ENCODE peak calls at places on chromosomes 11 and 22, in eight cellular contexts. One of them, this sample, is unnamed. For H3K4me1 and H3K36me3, the result is how much of the 10 kb centered on the place peaks cover.

GRCh38 chr11:12195773-12196172 is 85.4 kb downstream of the MICAL2 start:
- DNase-seq in endodermal cell: no peak
- DNase-seq in body of pancreas: no peak
- DNase-seq in small intestine: peak
- DNase-seq in OCI-LY7: no peak
- DNase-seq in Peyer's patch: no peak
- DNase-seq in PC-3: no peak
- DNase-seq in fibroblast of lung: no peak
- DNase-seq in this sample: peak

GRCh38 chr11:102666331-102666957 is 39.1 kb downstream of the MMP27 start:
- DNase-seq in fibroblast of lung: peak
- DNase-seq in endodermal cell: peak
- DNase-seq in body of pancreas: peak
- DNase-seq in small intestine: peak
- DNase-seq in PC-3: peak
- DNase-seq in OCI-LY7: peak
- DNase-seq in Peyer's patch: no peak
- DNase-seq in this sample: no peak

GRCh38 chr22:31882971-31883370 is 61.4 kb upstream of the YWHAH start:
- DNase-seq in body of pancreas: no peak
- DNase-seq in endodermal cell: no peak
- DNase-seq in PC-3: no peak
- DNase-seq in fibroblast of lung: no peak
- DNase-seq in small intestine: no peak
- DNase-seq in Peyer's patch: no peak
- DNase-seq in OCI-LY7: no peak
- DNase-seq in this sample: no peak

GRCh38 chr11:126546191-126546590 is 190.7 kb downstream of the ST3GAL4 start:
- DNase-seq in PC-3: no peak
- DNase-seq in endodermal cell: peak
- DNase-seq in body of pancreas: no peak
- DNase-seq in Peyer's patch: no peak
- DNase-seq in fibroblast of lung: no peak
- DNase-seq in small intestine: no peak
- DNase-seq in OCI-LY7: no peak
- DNase-seq in this sample: no peak

GRCh38 chr22:44362249-44363040 is 49.7 kb upstream of the SHISAL1 start:
- DNase-seq in fibroblast of lung: peak
- DNase-seq in PC-3: peak
- DNase-seq in OCI-LY7: no peak
- DNase-seq in endodermal cell: peak
- DNase-seq in body of pancreas: no peak
- DNase-seq in Peyer's patch: no peak
- DNase-seq in small intestine: no peak
- DNase-seq in this sample: no peak

GRCh38 chr22:19105867-19106802 is 16.1 kb downstream of the DGCR2 start:
- DNase-seq in endodermal cell: no peak
- DNase-seq in body of pancreas: peak
- DNase-seq in OCI-LY7: peak
- DNase-seq in PC-3: peak
- DNase-seq in fibroblast of lung: no peak
- DNase-seq in Peyer's patch: no peak
- DNase-seq in small intestine: no peak
- DNase-seq in this sample: peak

GRCh38 chr11:31412946-31413345 is 43.3 kb downstream of the DNAJC24 start:
- DNase-seq in fibroblast of lung: peak
- DNase-seq in Peyer's patch: no peak
- DNase-seq in PC-3: peak
- DNase-seq in small intestine: no peak
- DNase-seq in OCI-LY7: no peak
- DNase-seq in body of pancreas: no peak
- DNase-seq in endodermal cell: no peak
- DNase-seq in this sample: no peak

GRCh38 chr11:86692317-86692716 is 19.9 kb upstream of the ME3 start:
- DNase-seq in fibroblast of lung: no peak
- DNase-seq in PC-3: peak
- DNase-seq in small intestine: no peak
- DNase-seq in endodermal cell: no peak
- DNase-seq in OCI-LY7: no peak
- DNase-seq in Peyer's patch: no peak
- DNase-seq in body of pancreas: no peak
- DNase-seq in this sample: no peak

GRCh38 chr11:112852141-112852853 is 108.9 kb upstream of the NCAM1 start:
- DNase-seq in endodermal cell: no peak
- DNase-seq in PC-3: peak
- DNase-seq in Peyer's patch: no peak
- DNase-seq in fibroblast of lung: peak
- DNase-seq in OCI-LY7: no peak
- DNase-seq in body of pancreas: no peak
- DNase-seq in small intestine: no peak
- DNase-seq in this sample: no peak

GRCh38 chr11:112837162-112837826 is 123.9 kb upstream of the NCAM1 start:
- DNase-seq in fibroblast of lung: no peak
- DNase-seq in PC-3: peak
- DNase-seq in body of pancreas: peak
- DNase-seq in Peyer's patch: no peak
- DNase-seq in OCI-LY7: no peak
- DNase-seq in endodermal cell: peak
- DNase-seq in small intestine: no peak
- DNase-seq in this sample: no peak

GRCh38 chr11:63560506-63561179 is 2.5 kb downstream of the PLAAT2 start:
- DNase-seq in OCI-LY7: no peak
- DNase-seq in Peyer's patch: no peak
- DNase-seq in small intestine: peak
- DNase-seq in body of pancreas: no peak
- DNase-seq in fibroblast of lung: no peak
- DNase-seq in endodermal cell: no peak
- DNase-seq in PC-3: peak
- DNase-seq in this sample: peak

GRCh38 chr22:49664371-49664881 is 163.2 kb downstream of the BRD1 start:
- DNase-seq in body of pancreas: no peak
- DNase-seq in PC-3: no peak
- DNase-seq in fibroblast of lung: no peak
- DNase-seq in OCI-LY7: no peak
- DNase-seq in small intestine: no peak
- DNase-seq in endodermal cell: peak
- DNase-seq in Peyer's patch: no peak
- DNase-seq in this sample: no peak

GRCh38 chr11:122696662-122697061 is 41.1 kb downstream of the UBASH3B start:
- DNase-seq in body of pancreas: no peak
- DNase-seq in PC-3: no peak
- DNase-seq in OCI-LY7: peak
- DNase-seq in endodermal cell: no peak
- DNase-seq in fibroblast of lung: no peak
- DNase-seq in Peyer's patch: no peak
- DNase-seq in small intestine: peak
- DNase-seq in this sample: peak

GRCh38 chr11:13054278-13054677 is 45.2 kb downstream of the RASSF10 start:
- DNase-seq in body of pancreas: no peak
- DNase-seq in fibroblast of lung: no peak
- DNase-seq in small intestine: no peak
- DNase-seq in endodermal cell: no peak
- DNase-seq in Peyer's patch: no peak
- DNase-seq in PC-3: peak
- DNase-seq in OCI-LY7: no peak
- DNase-seq in this sample: no peak

GRCh38 chr11:24651873-24652272 is 155.0 kb downstream of the LUZP2 start:
- DNase-seq in Peyer's patch: no peak
- DNase-seq in body of pancreas: no peak
- DNase-seq in OCI-LY7: no peak
- DNase-seq in fibroblast of lung: no peak
- DNase-seq in PC-3: no peak
- DNase-seq in small intestine: no peak
- DNase-seq in endodermal cell: no peak
- DNase-seq in this sample: no peak

GRCh38 chr22:28129319-28129962 is 210.4 kb upstream of the PITPNB start:
- DNase-seq in endodermal cell: peak
- DNase-seq in small intestine: no peak
- DNase-seq in fibroblast of lung: no peak
- DNase-seq in Peyer's patch: no peak
- DNase-seq in OCI-LY7: no peak
- DNase-seq in PC-3: peak
- DNase-seq in body of pancreas: no peak
- DNase-seq in this sample: no peak

GRCh38 chr11:61022311-61023085 is 51.0 kb downstream of the CD6 start:
- DNase-seq in endodermal cell: no peak
- DNase-seq in body of pancreas: no peak
- DNase-seq in fibroblast of lung: no peak
- DNase-seq in Peyer's patch: peak
- DNase-seq in PC-3: no peak
- DNase-seq in OCI-LY7: no peak
- DNase-seq in small intestine: no peak
- DNase-seq in this sample: peak

GRCh38 chr11:31821779-31822574 is 10.9 kb upstream of the PAX6 start:
- DNase-seq in PC-3: no peak
- DNase-seq in Peyer's patch: no peak
- DNase-seq in small intestine: no peak
- DNase-seq in fibroblast of lung: no peak
- DNase-seq in body of pancreas: no peak
- DNase-seq in OCI-LY7: no peak
- DNase-seq in endodermal cell: no peak
- DNase-seq in this sample: no peak

GRCh38 chr11:128310676-128311445 is 276.5 kb downstream of the ETS1 start:
- DNase-seq in OCI-LY7: no peak
- DNase-seq in fibroblast of lung: no peak
- DNase-seq in body of pancreas: no peak
- DNase-seq in PC-3: no peak
- DNase-seq in endodermal cell: no peak
- DNase-seq in Peyer's patch: no peak
- DNase-seq in small intestine: no peak
- DNase-seq in this sample: no peak

GRCh38 chr11:123707606-123708205 is 33.8 kb downstream of the ZNF202 start:
- DNase-seq in body of pancreas: peak
- DNase-seq in OCI-LY7: peak
- DNase-seq in PC-3: peak
- DNase-seq in Peyer's patch: peak
- DNase-seq in endodermal cell: peak
- DNase-seq in fibroblast of lung: peak
- DNase-seq in small intestine: peak
- DNase-seq in this sample: peak

GRCh38 chr11:61777234-61778090 is 14.9 kb downstream of the TMEM258 start:
- DNase-seq in Peyer's patch: no peak
- DNase-seq in PC-3: no peak
- DNase-seq in OCI-LY7: no peak
- DNase-seq in endodermal cell: peak
- DNase-seq in fibroblast of lung: no peak
- DNase-seq in body of pancreas: peak
- DNase-seq in small intestine: no peak
- DNase-seq in this sample: peak

GRCh38 chr11:131092469-131092868 is 176.2 kb upstream of the SNX19 start:
- DNase-seq in Peyer's patch: no peak
- DNase-seq in body of pancreas: no peak
- DNase-seq in fibroblast of lung: no peak
- DNase-seq in small intestine: no peak
- DNase-seq in PC-3: no peak
- DNase-seq in OCI-LY7: no peak
- DNase-seq in endodermal cell: no peak
- DNase-seq in this sample: no peak

DNA sequence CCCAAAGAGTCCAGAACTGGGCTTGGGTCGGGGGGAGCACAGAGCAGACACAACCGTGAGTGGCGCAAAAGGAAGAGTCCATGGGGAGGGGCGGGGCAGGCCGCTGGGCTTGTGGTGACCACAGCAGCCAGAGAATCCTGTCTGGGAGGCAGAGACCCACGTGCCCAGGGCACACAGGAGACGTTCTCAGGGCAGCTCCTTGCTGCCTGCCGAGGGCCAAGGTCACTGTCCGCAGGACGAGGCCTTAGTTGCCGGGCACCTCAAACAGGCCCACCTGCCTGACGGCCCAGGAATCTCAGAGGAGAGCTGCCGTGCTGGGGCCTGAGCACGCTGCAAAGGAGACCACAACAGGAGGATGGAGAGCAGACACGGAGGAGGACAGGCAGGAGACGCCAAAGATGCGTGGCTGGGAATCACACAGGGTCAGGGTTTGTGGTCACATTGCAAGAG is 87.8 kb downstream of the MYEOV start:
- DNase-seq in small intestine: no peak
- DNase-seq in body of pancreas: no peak
- DNase-seq in endodermal cell: no peak
- DNase-seq in fibroblast of lung: no peak
- DNase-seq in PC-3: no peak
- DNase-seq in OCI-LY7: no peak
- DNase-seq in Peyer's patch: no peak
- DNase-seq in this sample: no peak
- H3K27ac ChIP-seq in small intestine: no peak
- H3K27ac ChIP-seq in body of pancreas: no peak
- H3K27ac ChIP-seq in endodermal cell: no peak
- H3K27ac ChIP-seq in fibroblast of lung: no peak
- H3K27ac ChIP-seq in PC-3: no peak
- H3K27ac ChIP-seq in OCI-LY7: no peak
- H3K27ac ChIP-seq in Peyer's patch: no peak
- H3K27ac ChIP-seq in this sample: no peak

GRCh38 chr22:38232196-38232595 is 30.4 kb downstream of the MAFF start:
- DNase-seq in Peyer's patch: no peak
- DNase-seq in body of pancreas: no peak
- DNase-seq in fibroblast of lung: no peak
- DNase-seq in PC-3: no peak
- DNase-seq in endodermal cell: no peak
- DNase-seq in OCI-LY7: no peak
- DNase-seq in small intestine: no peak
- DNase-seq in this sample: no peak
- H3K4me1 ChIP-seq in Peyer's patch: under half
- H3K4me1 ChIP-seq in body of pancreas: under half
- H3K4me1 ChIP-seq in fibroblast of lung: under half
- H3K4me1 ChIP-seq in PC-3: under half
- H3K4me1 ChIP-seq in endodermal cell: under half
- H3K4me1 ChIP-seq in OCI-LY7: under half
- H3K4me1 ChIP-seq in small intestine: under half
- H3K4me1 ChIP-seq in this sample: under half

GRCh38 chr22:20575724-20576444 is 68.5 kb downstream of the MED15 start:
- DNase-seq in PC-3: no peak
- DNase-seq in OCI-LY7: no peak
- DNase-seq in Peyer's patch: no peak
- DNase-seq in body of pancreas: no peak
- DNase-seq in small intestine: no peak
- DNase-seq in endodermal cell: no peak
- DNase-seq in fibroblast of lung: no peak
- DNase-seq in this sample: no peak
- H3K36me3 ChIP-seq in PC-3: half or more
- H3K36me3 ChIP-seq in OCI-LY7: half or more
- H3K36me3 ChIP-seq in Peyer's patch: under half
- H3K36me3 ChIP-seq in body of pancreas: under half
- H3K36me3 ChIP-seq in small intestine: under half
- H3K36me3 ChIP-seq in endodermal cell: half or more
- H3K36me3 ChIP-seq in fibroblast of lung: under half
- H3K36me3 ChIP-seq in this sample: half or more

DNA sequence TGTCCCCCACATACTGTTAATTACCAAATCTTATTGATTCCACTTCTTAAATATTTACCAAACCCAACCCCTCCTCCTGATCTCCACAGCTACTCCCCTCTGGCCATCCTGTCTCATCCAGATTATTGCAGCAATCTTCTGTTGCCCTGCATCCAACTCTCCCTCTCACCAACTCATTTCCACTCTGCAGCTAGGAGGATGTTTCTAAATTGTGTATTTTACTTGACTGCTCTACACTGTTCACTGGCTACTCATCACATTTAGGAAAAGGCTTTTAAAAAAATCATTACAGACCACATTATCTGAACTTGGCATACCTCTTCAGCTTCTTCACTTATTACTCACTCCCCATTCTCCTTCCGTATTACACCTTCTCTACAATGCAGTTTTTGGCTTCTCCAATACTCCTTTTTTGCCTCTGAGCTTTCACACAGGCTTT is 117.9 kb downstream of the ATG16L2 start:
- DNase-seq in body of pancreas: no peak
- DNase-seq in OCI-LY7: no peak
- DNase-seq in Peyer's patch: no peak
- DNase-seq in endodermal cell: no peak
- DNase-seq in PC-3: peak
- DNase-seq in small intestine: no peak
- DNase-seq in fibroblast of lung: no peak
- DNase-seq in this sample: no peak
- H3K27ac ChIP-seq in body of pancreas: no peak
- H3K27ac ChIP-seq in OCI-LY7: no peak
- H3K27ac ChIP-seq in Peyer's patch: no peak
- H3K27ac ChIP-seq in endodermal cell: no peak
- H3K27ac ChIP-seq in PC-3: no peak
- H3K27ac ChIP-seq in small intestine: no peak
- H3K27ac ChIP-seq in fibroblast of lung: no peak
- H3K27ac ChIP-seq in this sample: no peak

This sample was measured in CD4-positive, alpha-beta memory T cell.